ENCODE peak calls at places on chromosomes 12 and 14, in six cellular contexts. H, W, V, G, E and C are unnamed samples.

GRCh38 chr14:100780246-100780645 is 45.7 kb upstream of the MEG3 start:
- DNase-seq in H (no peak), W (no peak), V (no peak), G (no peak), E (no peak), C (no peak)

GRCh38 chr12:54744590-54744989 is 96.4 kb upstream of the DCD start:
- DNase-seq in H (no peak), W (no peak), V (no peak), G (no peak), E (no peak), C (no peak)

GRCh38 chr12:25824729-25825128 is 133.8 kb upstream of the RASSF8 start:
- DNase-seq in H (no peak), W (no peak), V (no peak), G (no peak), E (no peak), C (no peak)

GRCh38 chr12:49920241-49920914 is 16.7 kb upstream of the FAIM2 start:
- DNase-seq in H (no peak), W (peak; percentile 15), V (no peak), G (no peak), E (no peak), C (no peak)

GRCh38 chr14:105023791-105024480 is 3.1 kb upstream of the CDCA4 start:
- DNase-seq in H (no peak), W (no peak), V (peak; percentile 61), G (no peak), E (no peak), C (no peak)

GRCh38 chr12:106753526-106753925 is 21.0 kb upstream of the RIC8B start:
- DNase-seq in H (no peak), W (no peak), V (no peak), G (no peak), E (no peak), C (no peak)

GRCh38 chr12:124015791-124016510 is 42.9 kb downstream of the ZNF664 start:
- DNase-seq in H (no peak), W (no peak), V (no peak), G (no peak), E (no peak), C (no peak)

GRCh38 chr12:68290126-68290525 is 36.7 kb upstream of the IL22 start:
- DNase-seq in H (no peak), W (no peak), V (no peak), G (no peak), E (no peak), C (peak; percentile 43)

GRCh38 chr14:37232907-37233481 is 35.3 kb downstream of the MIPOL1 start:
- DNase-seq in H (peak; percentile 48), W (no peak), V (peak; percentile 63), G (no peak), E (no peak), C (no peak)

GRCh38 chr12:12016284-12017100 is 54.2 kb upstream of the BCL2L14 start:
- DNase-seq in H (no peak), W (no peak), V (no peak), G (no peak), E (no peak), C (no peak)

GRCh38 chr12:78641837-78642423 is 222.6 kb upstream of the SYT1 start:
- DNase-seq in H (no peak), W (no peak), V (peak; percentile 26), G (no peak), E (no peak), C (no peak)

GRCh38 chr12:27705263-27705662 is 5.4 kb upstream of the MRPS35 start:
- DNase-seq in H (peak; percentile 52), W (no peak), V (no peak), G (no peak), E (no peak), C (no peak)

GRCh38 chr14:104681689-104682074 is 7.7 kb upstream of the INF2 start:
- DNase-seq in H (peak; percentile 81), W (peak; percentile 89), V (peak; percentile 94), G (peak; percentile 80), E (peak; percentile 87), C (no peak)

GRCh38 chr12:52813885-52814709 is at the start of gene KRT4:
- DNase-seq in H (no peak), W (no peak), V (peak; percentile 71), G (no peak), E (no peak), C (no peak)

GRCh38 chr12:129693731-129694130 is 210.1 kb downstream of the TMEM132D start:
- DNase-seq in H (no peak), W (no peak), V (no peak), G (no peak), E (no peak), C (no peak)

GRCh38 chr12:99529966-99530365 is 117.6 kb upstream of the GARIN6 start:
- DNase-seq in H (no peak), W (no peak), V (no peak), G (no peak), E (no peak), C (no peak)

GRCh38 chr12:130526813-130527212 is 189.1 kb downstream of the PIWIL1 start:
- DNase-seq in H (peak; percentile 82), W (no peak), V (peak; percentile 17), G (no peak), E (no peak), C (no peak)

GRCh38 chr14:26394114-26394855 is 203.5 kb downstream of the NOVA1 start:
- DNase-seq in H (peak; percentile 36), W (no peak), V (no peak), G (no peak), E (no peak), C (no peak)

GRCh38 chr12:124213606-124214347 is 81.1 kb upstream of the RFLNA start:
- DNase-seq in H (peak; percentile 28), W (no peak), V (no peak), G (no peak), E (no peak), C (no peak)

GRCh38 chr12:129186952-129187351 is 333.7 kb downstream of the GLT1D1 start:
- DNase-seq in H (peak; percentile 18), W (no peak), V (peak; percentile 34), G (no peak), E (no peak), C (no peak)

GRCh38 chr12:41288188-41288811 is 100.2 kb downstream of the PDZRN4 start:
- DNase-seq in H (no peak), W (no peak), V (no peak), G (no peak), E (no peak), C (no peak)

GRCh38 chr12:62128186-62128965 is 131.8 kb upstream of the USP15 start:
- DNase-seq in H (no peak), W (no peak), V (no peak), G (no peak), E (no peak), C (no peak)

GRCh38 chr12:62131153-62131552 is 129.1 kb upstream of the USP15 start:
- DNase-seq in H (no peak), W (no peak), V (no peak), G (no peak), E (no peak), C (no peak)

GRCh38 chr12:62127516-62127915 is 132.7 kb upstream of the USP15 start:
- DNase-seq in H (no peak), W (no peak), V (no peak), G (no peak), E (no peak), C (no peak)

GRCh38 chr12:62133440-62133839 is 126.8 kb upstream of the USP15 start:
- DNase-seq in H (no peak), W (no peak), V (no peak), G (no peak), E (no peak), C (no peak)

DNA sequence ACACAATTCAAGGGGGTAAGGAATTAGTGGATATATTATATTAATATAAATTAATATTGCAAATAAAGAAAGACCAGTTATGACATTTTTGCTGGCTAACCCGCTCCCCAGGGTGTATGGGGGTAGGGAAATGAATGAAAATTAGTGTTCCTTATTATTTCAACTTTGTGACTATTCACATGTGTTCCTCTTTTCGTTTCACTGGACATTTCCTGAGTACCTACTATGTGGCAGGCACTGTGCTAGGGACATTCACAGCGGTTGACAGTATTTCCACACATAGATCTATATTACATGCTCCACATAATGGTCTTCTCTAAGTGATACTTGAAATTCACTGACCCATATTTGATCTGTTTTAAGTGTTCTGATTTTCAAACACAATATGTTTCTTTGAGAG is 129.8 kb upstream of the USP15 start:
- DNase-seq in H (no peak), W (no peak), V (no peak), G (no peak), E (no peak), C (no peak)
- H3K4me3 ChIP-seq in H (no peak overlapping the region), W (no peak overlapping the region), V (no peak overlapping the region), G (no peak overlapping the region), E (no peak overlapping the region), C (no peak overlapping the region)

DNA sequence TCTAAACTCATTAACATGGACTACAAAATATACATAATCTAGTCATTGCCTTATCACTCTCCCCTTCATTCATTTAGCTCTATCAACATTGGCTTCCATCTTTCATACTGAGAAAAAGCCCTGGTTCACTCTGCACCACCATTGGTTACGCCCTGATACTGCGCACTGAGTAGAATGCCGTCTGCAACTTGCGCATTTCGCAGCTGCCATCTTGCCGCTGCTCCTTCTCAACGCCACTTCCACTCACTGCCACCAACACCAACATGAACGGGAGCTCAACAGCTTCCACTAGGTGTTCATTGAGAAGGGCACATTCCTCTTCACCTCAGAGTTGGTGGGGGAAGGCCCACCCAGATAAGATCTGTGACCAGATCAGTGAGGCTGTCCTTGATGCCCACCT is 71.3 kb downstream of the EEA1 start:
- DNase-seq in H (no peak), W (no peak), V (no peak), G (no peak), E (no peak), C (no peak)
- H3K4me1 ChIP-seq in H (no peaks in the 10 kb centered on the region), W (no peaks in the 10 kb centered on the region), V (no peaks in the 10 kb centered on the region), G (no peaks in the 10 kb centered on the region), E (peaks cover 10% of the 10 kb centered on the region), C (no peaks in the 10 kb centered on the region)

DNA sequence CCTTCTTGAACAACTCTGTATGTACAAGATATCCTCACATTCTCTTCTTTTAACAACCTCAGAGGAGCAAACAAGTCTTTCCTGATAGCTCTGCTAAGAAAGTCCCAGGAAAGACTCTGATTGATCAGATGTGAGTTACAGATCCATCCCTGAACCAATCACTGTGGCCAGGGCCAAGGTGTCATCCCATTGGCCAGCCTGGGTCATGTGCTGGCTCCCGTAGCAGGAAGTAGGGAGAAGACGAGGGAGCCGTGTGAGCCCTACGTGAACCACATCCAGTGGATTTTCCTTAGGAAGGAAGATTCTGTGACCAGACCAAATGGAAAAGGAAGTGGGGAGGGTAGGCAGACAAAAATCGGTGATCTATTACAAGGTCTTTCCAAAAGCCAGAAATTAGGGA is 5.6 kb downstream of the P2RX7 start:
- DNase-seq in H (no peak), W (no peak), V (peak; percentile 42), G (no peak), E (no peak), C (no peak)
- H3K27ac ChIP-seq in H (no peak overlapping the region), W (no peak overlapping the region), V (no peak overlapping the region), G (no peak overlapping the region), E (no peak overlapping the region), C (no peak overlapping the region)

DNA sequence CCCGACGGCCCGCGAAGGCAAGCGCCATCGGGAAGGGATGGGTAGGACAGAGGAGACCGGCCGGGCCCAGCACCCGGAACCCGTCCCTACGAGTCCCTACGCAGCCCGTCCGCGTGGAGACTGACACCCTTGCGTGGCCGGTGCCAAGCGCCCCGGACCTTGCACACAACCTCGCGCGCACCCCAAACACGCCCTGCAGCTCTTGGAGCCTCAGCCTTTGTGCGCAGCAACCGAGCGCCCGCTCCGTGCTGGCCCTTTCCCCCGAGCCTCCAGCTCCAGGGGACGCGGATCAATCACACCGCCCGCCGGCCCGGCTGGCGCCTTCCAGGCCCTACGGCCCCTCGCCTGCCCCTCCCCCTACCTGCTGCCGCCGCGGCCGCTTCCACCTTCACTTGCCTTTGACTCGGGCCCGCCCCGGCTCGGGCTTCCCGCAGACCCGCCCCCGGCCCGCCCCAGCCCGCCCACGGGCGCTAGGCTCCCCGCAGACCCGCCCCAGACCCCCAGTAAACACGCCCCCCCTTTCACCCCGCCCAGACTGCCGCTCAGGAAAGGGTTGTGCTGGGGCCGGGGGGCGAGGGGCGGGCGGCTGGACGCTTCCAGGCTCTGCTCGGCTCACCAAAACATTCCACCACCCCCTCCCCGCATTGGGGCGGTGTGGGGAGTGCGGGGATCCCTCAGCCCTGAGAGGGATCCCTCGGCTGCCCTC is at the start of gene NDRG2:
- DNase-seq in H (peak; percentile 89), W (peak; percentile 89), V (peak; percentile 14), G (peak; percentile 79), E (peak; percentile 87), C (peak; percentile 86)
- H3K4me3 ChIP-seq in H (peak within 1 kb of the TSS; percentile 46), W (peak within 1 kb of the TSS; percentile 96), V (peak within 1 kb of the TSS; percentile 58), G (peak within 1 kb of the TSS; percentile 66), E (peak within 1 kb of the TSS; percentile 98), C (peak within 1 kb of the TSS; percentile 71)